ENCODE peak calls at places on chromosomes 7 and 10, in four cellular contexts. X is right lobe of liver, F is dorsolateral prefrontal cortex, L is fibroblast of lung. N is an unnamed sample.

GRCh38 chr10:104300002-104300735 is 31.2 kb downstream of the GSTO2 start:
- DNase-seq in L (peak; percentile 100), F (no peak), X (no peak), N (no peak)

GRCh38 chr10:13092446-13093102 is 7.4 kb upstream of the OPTN start:
- DNase-seq in X (no peak), F (no peak), L (no peak), N (no peak)

GRCh38 chr7:143047327-143047726 is 4.8 kb upstream of the OR6V1 start:
- DNase-seq in F (no peak), X (no peak), L (no peak), N (no peak)

GRCh38 chr7:18499407-18500197 is 4.1 kb downstream of the HDAC9 start:
- DNase-seq in L (no peak), F (no peak), X (peak; percentile 81), N (no peak)

GRCh38 chr7:144407266-144407931 is 3.9 kb upstream of the NOBOX start:
- DNase-seq in X (no peak), F (no peak), L (no peak), N (no peak)

GRCh38 chr7:127908430-127909258 is 122.6 kb downstream of the LRRC4 start:
- DNase-seq in F (no peak), L (no peak), X (no peak), N (no peak)

GRCh38 chr7:81367335-81367801 is 402.5 kb downstream of the HGF start:
- DNase-seq in L (peak; percentile 58), X (no peak), F (no peak), N (no peak)

GRCh38 chr10:77441541-77442175 is 195.9 kb downstream of the KCNMA1 start:
- DNase-seq in L (no peak), X (no peak), F (no peak), N (no peak)

GRCh38 chr10:30170814-30171213 is 111.4 kb upstream of the JCAD start:
- DNase-seq in X (no peak), F (no peak), L (peak; percentile 50), N (no peak)

GRCh38 chr10:109976657-109977056 is 31.1 kb upstream of the ADD3 start:
- DNase-seq in L (no peak), F (no peak), X (no peak), N (no peak)

GRCh38 chr10:8071006-8071405 is 16.5 kb downstream of the GATA3 start:
- DNase-seq in L (no peak), X (no peak), F (no peak), N (no peak)

GRCh38 chr10:8073696-8074416 is 19.4 kb downstream of the GATA3 start:
- DNase-seq in X (no peak), L (no peak), F (no peak), N (no peak)

GRCh38 chr10:8071666-8072065 is 17.2 kb downstream of the GATA3 start:
- DNase-seq in L (no peak), X (no peak), F (no peak), N (no peak)

GRCh38 chr10:8070440-8070839 is 16.0 kb downstream of the GATA3 start:
- DNase-seq in L (no peak), X (no peak), F (no peak), N (no peak)

GRCh38 chr10:8072211-8072610 is 17.7 kb downstream of the GATA3 start:
- DNase-seq in L (no peak), X (no peak), F (no peak), N (no peak)
- TF ChIP-seq CTCF in L (no peak), X (no peak), F (no peak), N (no peak)

DNA sequence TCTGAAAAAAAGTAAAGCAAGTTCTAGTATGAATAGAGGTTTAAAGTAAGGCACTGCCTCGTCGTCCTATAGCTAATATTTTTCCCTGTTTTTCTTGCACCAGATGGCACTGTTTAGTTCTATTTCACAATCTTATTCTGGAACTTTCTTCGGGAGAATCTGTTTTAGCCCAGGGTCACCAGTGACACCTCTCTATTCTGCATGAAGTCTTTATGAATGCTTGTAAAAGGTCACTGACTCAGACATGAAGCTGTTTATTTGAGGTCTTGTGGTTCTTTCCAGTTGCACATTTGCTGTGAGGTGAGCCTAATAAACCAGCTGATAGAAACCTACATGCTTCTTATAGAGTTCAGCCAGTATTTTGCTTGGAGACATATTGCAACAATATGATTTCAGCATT is 444.3 kb downstream of the AUTS2 start:
- DNase-seq in X (no peak), F (no peak), L (peak; percentile 75), N (no peak)
- TF ChIP-seq CTCF in X (peak; percentile 43), F (peak; percentile 49), L (peak; percentile 11), N (no peak)

GRCh38 chr10:124696446-124697392 is 47.5 kb downstream of the FAM53B start:
- DNase-seq in X (no peak), F (no peak), L (no peak), N (no peak)

GRCh38 chr10:124695259-124695658 is 48.9 kb downstream of the FAM53B start:
- DNase-seq in L (no peak), F (no peak), X (no peak), N (no peak)

GRCh38 chr10:124697837-124698559 is 46.2 kb downstream of the FAM53B start:
- DNase-seq in L (no peak), X (no peak), F (no peak), N (no peak)

GRCh38 chr10:124698560-124699470 is 45.4 kb downstream of the FAM53B start:
- DNase-seq in X (no peak), F (no peak), L (no peak), N (no peak)

DNA sequence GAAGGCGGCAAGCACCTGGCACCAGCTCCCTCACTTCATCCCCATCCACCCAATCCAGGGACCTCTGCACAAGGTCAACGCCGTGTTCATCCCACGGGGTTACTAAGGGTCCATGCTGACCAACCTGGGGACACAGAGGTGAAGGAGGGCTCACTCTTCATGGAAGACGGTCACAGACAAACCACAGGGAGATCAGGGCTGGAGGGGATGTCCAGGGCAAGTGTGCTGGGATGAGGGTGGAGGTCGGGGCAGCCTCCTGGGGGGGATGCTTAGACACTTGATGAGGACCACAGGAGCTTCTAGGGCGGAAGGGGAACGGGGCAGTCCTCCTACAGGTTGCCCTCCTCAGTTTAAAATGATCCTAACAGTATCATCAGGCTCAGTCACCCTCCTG is 46.7 kb downstream of the FAM53B start:
- DNase-seq in L (no peak), X (no peak), F (no peak), N (no peak)
- TF ChIP-seq CTCF in L (no peak), X (no peak), F (no peak), N (no peak)

GRCh38 chr10:6271663-6272062 is 68.9 kb downstream of the PFKFB3 start:
- DNase-seq in L (no peak), X (peak; percentile 84), F (no peak), N (no peak)

GRCh38 chr10:6274504-6274903 is 71.8 kb downstream of the PFKFB3 start:
- DNase-seq in L (no peak), X (no peak), F (no peak), N (no peak)

GRCh38 chr10:6272126-6272525 is 69.4 kb downstream of the PFKFB3 start:
- DNase-seq in F (no peak), L (no peak), X (peak; percentile 73), N (no peak)

GRCh38 chr10:6274040-6274439 is 71.3 kb downstream of the PFKFB3 start:
- DNase-seq in L (peak; percentile 71), X (no peak), F (no peak), N (no peak)

DNA sequence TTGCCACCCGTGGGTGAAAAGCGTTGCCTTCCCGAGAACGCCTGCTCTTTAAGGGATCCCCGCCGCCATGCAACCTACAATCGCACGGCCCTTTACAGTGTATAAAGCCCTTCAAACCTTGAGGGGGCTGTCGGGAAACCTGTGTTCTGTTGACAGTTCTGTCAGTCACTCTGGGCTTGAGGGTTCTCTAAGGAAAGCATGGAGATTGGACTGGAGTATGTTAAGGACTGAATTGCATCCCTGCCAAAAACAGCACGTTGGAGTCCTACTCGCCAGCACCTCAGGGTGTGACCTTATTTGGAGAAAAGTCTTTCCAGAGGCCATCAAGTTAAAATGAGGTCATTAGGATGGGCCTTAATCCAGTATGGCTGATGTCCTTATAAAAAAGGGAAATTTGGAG is 70.6 kb downstream of the PFKFB3 start:
- DNase-seq in X (no peak), F (no peak), L (no peak), N (no peak)
- TF ChIP-seq CTCF in X (no peak), F (no peak), L (no peak), N (no peak)

DNA sequence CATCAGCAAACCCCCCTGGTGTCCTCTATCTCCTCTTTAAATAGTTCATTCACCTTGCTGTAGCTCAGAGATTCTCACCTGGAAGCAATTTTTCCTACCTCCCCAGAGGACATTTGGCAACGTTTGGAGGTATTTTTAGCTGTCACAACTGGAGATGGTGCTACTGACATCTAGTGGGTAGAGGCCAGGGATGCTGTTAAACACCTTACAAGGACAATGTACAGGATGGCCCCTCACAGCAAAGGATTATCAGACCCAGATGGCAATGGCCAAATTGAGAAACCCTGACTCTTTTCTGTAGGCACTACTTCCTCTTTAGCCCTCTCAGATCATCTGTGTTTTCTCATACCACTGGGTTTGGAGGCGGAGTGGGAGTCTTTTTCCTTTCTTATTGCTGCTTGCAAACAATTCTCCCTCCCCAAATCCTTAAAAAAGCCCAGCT is 13.2 kb upstream of the TRA2A start:
- DNase-seq in X (no peak), L (peak; percentile 42), F (no peak), N (peak; percentile 12)
- TF ChIP-seq CTCF in X (peak; percentile 54), L (no peak), F (no peak), N (no peak)

DNA sequence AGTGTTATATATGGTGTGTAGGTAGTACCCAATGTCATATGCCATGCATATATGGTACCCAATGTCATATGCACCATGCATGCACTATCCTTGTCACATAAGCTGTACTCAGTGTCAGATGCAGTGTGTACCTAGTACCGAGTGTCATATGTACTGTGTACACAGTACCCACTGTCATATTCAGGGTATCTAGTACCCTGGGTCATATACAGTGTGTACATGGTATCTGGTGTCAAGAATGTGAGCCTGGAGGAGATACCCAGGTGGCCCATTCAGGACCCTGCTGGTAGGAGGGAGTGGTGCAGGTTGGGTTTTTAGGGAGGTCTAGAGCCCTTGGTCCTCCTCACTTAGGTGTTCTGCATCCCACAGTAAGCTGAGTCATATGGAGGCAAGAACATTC is 1.8 kb downstream of the ZMYND11 start:
- DNase-seq in F (no peak), L (peak; percentile 8), X (no peak), N (peak; percentile 54)
- TF ChIP-seq CTCF in F (no peak), L (peak; percentile 27), X (no peak), N (peak; percentile 72)

DNA sequence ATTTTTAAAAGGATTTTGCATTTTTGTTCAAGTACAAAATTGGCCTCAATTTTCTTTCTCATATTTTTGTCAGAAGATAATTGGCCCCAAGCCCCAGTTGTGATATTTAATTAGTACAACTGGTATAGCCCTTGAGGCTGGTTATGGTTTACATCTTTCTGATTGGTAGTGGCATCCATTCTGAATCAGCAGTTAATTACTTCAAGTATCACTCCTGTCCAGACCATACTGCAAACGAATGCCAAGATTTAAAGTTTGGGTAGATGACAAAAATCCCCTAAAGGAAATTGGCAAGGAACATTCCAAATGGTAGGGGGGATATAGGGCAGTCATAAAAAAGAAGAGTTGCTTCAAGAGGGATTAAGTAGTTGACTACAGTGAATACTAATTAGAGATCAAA is 23.1 kb downstream of the MYPN start:
- DNase-seq in F (no peak), L (no peak), X (no peak), N (no peak)
- TF ChIP-seq CTCF in F (no peak), L (no peak), X (no peak), N (no peak)

DNA sequence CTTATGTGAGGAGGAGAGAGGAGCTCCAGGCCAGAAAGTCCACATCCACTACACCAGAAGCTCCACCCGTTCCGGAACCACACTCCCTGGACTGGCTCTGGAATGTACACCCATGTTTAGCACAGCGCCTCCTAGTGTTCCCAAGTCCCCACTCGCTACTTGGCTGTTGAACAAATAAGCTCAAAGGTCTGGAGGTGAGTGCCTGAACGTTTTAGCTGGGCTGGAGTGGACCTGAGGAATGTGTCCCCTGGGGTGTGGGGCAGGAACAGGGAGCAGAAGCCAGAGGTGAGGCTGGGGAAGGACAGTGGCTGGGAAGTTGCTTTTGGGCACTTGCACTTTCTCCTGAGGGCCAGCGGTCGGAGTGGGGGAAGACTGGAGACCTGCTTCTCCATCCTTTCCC is 164.1 kb upstream of the CDCA7L start:
- DNase-seq in X (peak; percentile 52), L (peak; percentile 44), F (peak; percentile 62), N (peak; percentile 45)
- TF ChIP-seq CTCF in X (peak; percentile 14), L (peak; percentile 42), F (no peak), N (no peak)

N was measured in endothelial cell.